ENCODE peak calls at places on chromosomes 4 and X, in six cellular contexts. S is GM12892, W is HepG2, A is K562, E is H1, M is GM12878. P is an unnamed sample.

GRCh38 chrX:45664727-45665290 is 464.1 kb upstream of the DIPK2B start:
- DNase-seq in S (no peak), E (no peak), M (no peak), A (no peak), W (no peak), P (no peak)

GRCh38 chr4:152494020-152494419 is 41.9 kb downstream of the FBXW7 start:
- DNase-seq in M (no peak), A (no peak), E (no peak), W (no peak), S (no peak), P (no peak)

GRCh38 chr4:109334129-109334528 is 31.7 kb upstream of the COL25A1 start:
- DNase-seq in S (no peak), M (no peak), W (no peak), A (no peak), E (no peak), P (no peak)

GRCh38 chr4:173860079-173860478 is 330.1 kb upstream of the HAND2 start:
- DNase-seq in W (no peak), E (no peak), A (no peak), M (no peak), S (no peak), P (no peak)

GRCh38 chr4:37891221-37892159 is 606 bp downstream of the TBC1D1 start:
- DNase-seq in M (peak; percentile 79), S (peak; percentile 52), W (no peak), A (no peak), E (peak; percentile 70), P (peak; percentile 61)

GRCh38 chr4:79856196-79856595 is 216.8 kb downstream of the ANTXR2 start:
- DNase-seq in W (no peak), E (no peak), S (no peak), A (no peak), M (no peak), P (no peak)

GRCh38 chrX:40003071-40003981 is 94.4 kb downstream of the BCOR start:
- DNase-seq in W (peak; percentile 80), M (no peak), S (no peak), E (no peak), A (no peak), P (no peak)

GRCh38 chr4:171186700-171187099 is 626.5 kb upstream of the GALNTL6 start:
- DNase-seq in M (no peak), E (no peak), A (no peak), W (no peak), S (no peak), P (no peak)

GRCh38 chrX:143047511-143047910 is 21.8 kb downstream of the SPANXN4 start:
- DNase-seq in M (no peak), A (no peak), S (no peak), W (no peak), E (no peak), P (no peak)

GRCh38 chrX:8579602-8580001 is 115.0 kb downstream of the VCX3B start:
- DNase-seq in E (no peak), W (no peak), M (no peak), S (no peak), A (no peak), P (no peak)

GRCh38 chr4:176988226-176988625 is 195.5 kb upstream of the VEGFC start:
- DNase-seq in M (no peak), W (no peak), S (no peak), E (no peak), A (no peak), P (no peak)

GRCh38 chr4:133095591-133095990 is 53.5 kb upstream of the PCDH10 start:
- DNase-seq in A (no peak), E (no peak), W (no peak), S (no peak), M (no peak), P (no peak)

GRCh38 chr4:15373363-15373762 is 54.5 kb upstream of the C1QTNF7 start:
- DNase-seq in A (no peak), S (no peak), M (no peak), W (no peak), E (no peak), P (no peak)

GRCh38 chr4:15043226-15043625 is 40.9 kb downstream of the CPEB2 start:
- DNase-seq in E (no peak), S (no peak), A (peak; percentile 11), W (peak; percentile 24), M (no peak), P (no peak)

GRCh38 chrX:13662537-13662841 is 9.5 kb downstream of the TCEANC start:
- DNase-seq in S (no peak), A (no peak), E (no peak), W (no peak), M (no peak), P (no peak)

GRCh38 chrX:143621276-143621675 is 14.6 kb downstream of the SLITRK4 start:
- DNase-seq in S (no peak), E (no peak), M (no peak), W (no peak), A (no peak), P (no peak)

GRCh38 chr4:137370206-137370633 is 162.1 kb downstream of the PCDH18 start:
- DNase-seq in W (no peak), M (no peak), A (no peak), S (no peak), E (no peak), P (no peak)

GRCh38 chr4:121213940-121214339 is 49.8 kb upstream of the TNIP3 start:
- DNase-seq in M (no peak), E (no peak), S (no peak), W (no peak), A (no peak), P (no peak)

GRCh38 chrX:45771114-45771513 is 570.4 kb upstream of the DIPK2B start:
- DNase-seq in A (peak; percentile 15), E (no peak), M (no peak), W (peak; percentile 51), S (no peak), P (no peak)

GRCh38 chrX:67555578-67556203 is 11.9 kb downstream of the AR start:
- DNase-seq in S (no peak), A (peak; percentile 43), E (peak; percentile 46), M (no peak), W (peak; percentile 8), P (no peak)

GRCh38 chr4:154004859-154005520 is 216.1 kb upstream of the SFRP2 start:
- DNase-seq in M (no peak), S (no peak), A (no peak), W (no peak), E (no peak), P (no peak)

GRCh38 chrX:78527263-78527662 is 131.9 kb downstream of the RTL3 start:
- DNase-seq in A (no peak), M (no peak), S (no peak), E (no peak), W (no peak), P (no peak)
- TF ChIP-seq TAF1 in A (no peak), M (no peak), S (no peak), E (no peak), W (no peak), P (no peak)

GRCh38 chr4:138770818-138771217 is 244.8 kb upstream of the NOCT start:
- DNase-seq in E (no peak), A (no peak), S (no peak), M (no peak), W (no peak), P (no peak)

GRCh38 chr4:138775890-138776289 is 239.7 kb upstream of the NOCT start:
- DNase-seq in S (no peak), W (no peak), A (peak; percentile 43), M (peak; percentile 0), E (no peak), P (no peak)

GRCh38 chr4:138772366-138772765 is 243.2 kb upstream of the NOCT start:
- DNase-seq in E (no peak), A (no peak), M (no peak), W (no peak), S (no peak), P (no peak)

GRCh38 chr4:138773321-138773720 is 242.3 kb upstream of the NOCT start:
- DNase-seq in A (peak; percentile 68), E (no peak), S (no peak), W (no peak), M (no peak), P (no peak)

DNA sequence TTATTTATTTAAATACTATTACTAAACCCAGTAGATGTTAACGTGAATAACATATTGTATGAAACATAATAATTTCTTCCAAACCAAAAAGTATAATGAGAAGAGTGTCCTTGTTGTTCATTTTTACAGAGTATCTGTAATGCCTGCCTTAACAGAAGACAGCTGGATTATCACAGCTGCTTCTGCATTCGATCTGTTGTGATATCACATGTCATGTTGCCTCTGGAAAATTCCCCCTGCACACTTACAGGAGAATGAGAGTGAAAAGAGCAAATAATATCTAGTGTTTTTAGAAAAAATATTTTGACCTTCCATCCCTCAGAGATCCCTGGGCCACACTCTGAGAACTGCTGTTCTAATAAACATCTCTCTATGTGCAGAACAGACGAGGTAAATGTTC is 240.1 kb upstream of the NOCT start:
- DNase-seq in M (no peak), E (no peak), W (no peak), A (no peak), S (no peak), P (no peak)
- TF ChIP-seq POLR2A in M (no peak), E (no peak), W (no peak), A (no peak), S (no peak), P (no peak)

DNA sequence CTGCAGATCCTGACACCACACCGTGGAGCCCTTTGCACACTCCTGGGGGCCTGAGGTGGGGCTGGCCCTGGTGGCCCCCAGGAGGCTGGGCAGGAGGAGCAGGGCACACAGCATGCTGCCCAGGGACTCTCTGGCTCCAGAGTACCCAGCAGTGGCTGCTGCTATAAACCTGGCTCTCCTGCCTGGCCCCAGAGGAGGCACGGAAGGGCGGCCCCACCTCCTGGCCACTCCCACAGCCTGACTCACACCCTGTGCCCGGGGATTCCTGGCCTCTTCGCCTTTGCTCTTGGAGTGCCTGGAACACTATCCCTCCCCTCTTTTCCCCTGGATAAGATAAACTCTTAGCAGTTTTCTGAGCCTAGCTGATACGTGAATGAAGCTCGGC is at the start of gene PSAPL1:
- DNase-seq in M (no peak), E (no peak), A (peak; percentile 12), S (no peak), W (peak; percentile 44), P (no peak)
- TF ChIP-seq TAF1 in M (no peak), E (no peak), A (no peak), S (no peak), W (no peak), P (no peak)

DNA sequence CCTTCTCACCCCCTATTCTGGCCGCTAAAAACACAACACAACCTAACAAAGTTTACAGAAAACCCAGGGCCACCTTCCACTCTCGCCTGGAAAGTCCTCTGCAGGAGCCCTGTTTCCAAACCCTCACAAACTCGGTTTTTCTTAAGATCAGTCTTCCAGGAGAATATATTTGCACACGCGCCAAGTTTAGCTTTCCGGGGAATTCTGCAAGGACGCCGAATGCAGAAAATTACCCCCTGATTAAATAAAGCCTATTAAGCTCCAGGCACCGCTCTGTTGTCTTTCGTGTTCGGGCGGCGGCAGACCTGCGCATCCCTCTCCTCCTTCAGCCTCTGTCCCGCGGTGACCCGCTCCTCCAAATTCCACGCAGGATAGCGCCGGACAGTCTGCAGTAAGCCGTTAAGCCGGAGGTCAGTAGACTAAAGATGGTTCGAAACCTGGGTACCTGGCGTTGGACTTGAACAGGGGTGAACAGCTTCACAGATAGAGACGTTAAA is 5.0 kb downstream of the MSX1 start:
- DNase-seq in S (no peak), W (no peak), A (no peak), E (no peak), M (no peak), P (no peak)
- TF ChIP-seq POLR2A in S (no peak), W (no peak), A (no peak), E (no peak), M (no peak), P (no peak)

DNA sequence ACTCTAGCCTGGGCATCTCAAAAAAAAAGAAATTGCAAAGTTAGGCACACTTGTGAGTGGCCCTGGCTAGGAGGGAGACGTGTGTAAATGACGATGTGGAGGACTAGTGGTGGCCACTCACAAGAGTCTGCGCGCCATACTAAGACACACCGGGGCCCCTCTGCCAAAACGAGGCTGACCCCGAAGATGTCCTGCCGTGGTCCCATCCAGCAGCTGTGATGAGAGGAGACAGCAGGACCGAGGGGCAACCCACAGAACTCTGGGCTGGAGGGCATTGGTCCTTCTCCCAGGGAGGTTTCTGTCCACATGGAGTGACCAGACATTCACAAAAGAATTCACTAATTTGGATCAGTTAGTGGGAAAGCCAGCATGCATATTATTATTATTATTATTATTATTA is 47.4 kb downstream of the NOP14 start:
- DNase-seq in W (no peak), S (no peak), M (no peak), E (no peak), A (no peak), P (no peak)
- TF ChIP-seq TAF1 in W (no peak), S (no peak), M (no peak), E (no peak), A (no peak), P (no peak)

P was measured in GM12891.